ENCODE peak calls at places on chromosome 20, in eight cellular contexts. Z, A, H, U, B, G, E and Y are unnamed samples.

GRCh38 chr20:4151991-4152695 is 136.8 kb upstream of the RNF24 start:
- DNase-seq in Z (peak; percentile 75), A (no peak), H (no peak), U (no peak), B (no peak), G (no peak), E (no peak), Y (no peak)

GRCh38 chr20:31666258-31667042 is 28.7 kb downstream of the COX4I2 start:
- DNase-seq in Z (no peak), A (no peak), H (no peak), U (no peak), B (peak; percentile 68), G (no peak), E (peak; percentile 71), Y (no peak)

GRCh38 chr20:31278178-31278577 is 20.7 kb downstream of the DEFB115 start:
- DNase-seq in Z (no peak), A (no peak), H (no peak), U (no peak), B (no peak), G (no peak), E (no peak), Y (no peak)

GRCh38 chr20:50285376-50286173 is 94.9 kb downstream of the CEBPB start:
- DNase-seq in Z (peak; percentile 74), A (no peak), H (no peak), U (peak; percentile 70), B (no peak), G (no peak), E (peak; percentile 74), Y (no peak)

GRCh38 chr20:54680872-54681297 is 205.5 kb downstream of the DOK5 start:
- DNase-seq in Z (peak; percentile 38), A (peak; percentile 39), H (no peak), U (peak; percentile 19), B (no peak), G (no peak), E (no peak), Y (peak; percentile 85)

GRCh38 chr20:51562027-51562333 is 19.5 kb upstream of the NFATC2 start:
- DNase-seq in Z (no peak), A (no peak), H (no peak), U (no peak), B (no peak), G (no peak), E (no peak), Y (no peak)

GRCh38 chr20:37565134-37565811 is 37.6 kb upstream of the BLCAP start:
- DNase-seq in Z (no peak), A (no peak), H (peak; percentile 32), U (no peak), B (no peak), G (no peak), E (no peak), Y (no peak)

GRCh38 chr20:50196248-50196647 is 5.6 kb downstream of the CEBPB start:
- DNase-seq in Z (no peak), A (no peak), H (no peak), U (no peak), B (no peak), G (no peak), E (no peak), Y (no peak)

GRCh38 chr20:42846784-42847490 is 342.8 kb downstream of the PTPRT start:
- DNase-seq in Z (no peak), A (no peak), H (no peak), U (no peak), B (peak; percentile 4), G (no peak), E (no peak), Y (no peak)

GRCh38 chr20:56724246-56724757 is 95.2 kb downstream of the TFAP2C start:
- DNase-seq in Z (no peak), A (no peak), H (no peak), U (no peak), B (no peak), G (no peak), E (no peak), Y (no peak)

GRCh38 chr20:5642155-5642981 is 107.8 kb upstream of the SHLD1 start:
- DNase-seq in Z (no peak), A (no peak), H (no peak), U (no peak), B (no peak), G (no peak), E (no peak), Y (no peak)

GRCh38 chr20:57627972-57628650 is 7.9 kb upstream of the ZBP1 start:
- DNase-seq in Z (peak; percentile 40), A (no peak), H (no peak), U (no peak), B (no peak), G (peak; percentile 28), E (peak; percentile 63), Y (peak; percentile 21)

GRCh38 chr20:48892849-48893352 is 28.6 kb upstream of the ARFGEF2 start:
- DNase-seq in Z (no peak), A (no peak), H (no peak), U (no peak), B (no peak), G (no peak), E (no peak), Y (no peak)

GRCh38 chr20:41349266-41349665 is 8.6 kb downstream of the LPIN3 start:
- DNase-seq in Z (no peak), A (no peak), H (no peak), U (no peak), B (no peak), G (no peak), E (no peak), Y (no peak)

GRCh38 chr20:58374906-58375760 is 13.9 kb upstream of the VAPB start:
- DNase-seq in Z (peak; percentile 56), A (peak; percentile 16), H (no peak), U (no peak), B (no peak), G (no peak), E (no peak), Y (no peak)

GRCh38 chr20:38843346-38843745 is 37.8 kb downstream of the PPP1R16B start:
- DNase-seq in Z (no peak), A (no peak), H (no peak), U (no peak), B (no peak), G (no peak), E (no peak), Y (no peak)

GRCh38 chr20:32787168-32787567 is 25.0 kb downstream of the DNMT3B start:
- DNase-seq in Z (no peak), A (no peak), H (no peak), U (no peak), B (no peak), G (no peak), E (no peak), Y (no peak)

GRCh38 chr20:35618372-35619131 is 2.9 kb downstream of the SPAG4 start:
- DNase-seq in Z (peak; percentile 50), A (peak; percentile 24), H (peak; percentile 62), U (no peak), B (peak; percentile 9), G (no peak), E (peak; percentile 72), Y (no peak)

GRCh38 chr20:62926229-62927127 is at the start of gene DIDO1:
- DNase-seq in Z (peak; percentile 82), A (peak; percentile 86), H (peak; percentile 94), U (peak; percentile 97), B (peak; percentile 88), G (peak; percentile 86), E (peak; percentile 95), Y (peak; percentile 94)

GRCh38 chr20:23367770-23368169 is 5.8 kb downstream of the GZF1 start:
- DNase-seq in Z (peak; percentile 35), A (no peak), H (no peak), U (no peak), B (no peak), G (no peak), E (no peak), Y (no peak)

GRCh38 chr20:49385471-49385870 is 97.0 kb downstream of the KCNB1 start:
- DNase-seq in Z (peak; percentile 50), A (no peak), H (peak; percentile 30), U (no peak), B (no peak), G (no peak), E (no peak), Y (peak; percentile 36)

GRCh38 chr20:45813489-45813888 is 1.0 kb downstream of the UBE2C start:
- DNase-seq in Z (no peak), A (no peak), H (no peak), U (no peak), B (no peak), G (no peak), E (no peak), Y (no peak)

GRCh38 chr20:62694868-62695267 is 13.8 kb upstream of the NTSR1 start:
- DNase-seq in Z (no peak), A (no peak), H (peak; percentile 74), U (no peak), B (no peak), G (no peak), E (peak; percentile 21), Y (no peak)

GRCh38 chr20:575230-575629 is 31.6 kb upstream of the CSNK2A1 start:
- DNase-seq in Z (no peak), A (no peak), H (no peak), U (no peak), B (no peak), G (no peak), E (no peak), Y (no peak)

GRCh38 chr20:36432096-36432495 is 109.2 kb upstream of the MYL9 start:
- DNase-seq in Z (no peak), A (no peak), H (no peak), U (no peak), B (no peak), G (no peak), E (no peak), Y (no peak)

GRCh38 chr20:63094767-63095499 is 88.2 kb upstream of the BHLHE23 start:
- DNase-seq in Z (no peak), A (no peak), H (no peak), U (no peak), B (no peak), G (no peak), E (no peak), Y (no peak)

GRCh38 chr20:50224553-50225255 is 34.1 kb downstream of the CEBPB start:
- DNase-seq in Z (peak; percentile 88), A (no peak), H (no peak), U (no peak), B (no peak), G (no peak), E (peak; percentile 74), Y (no peak)

GRCh38 chr20:50368386-50368785 is 141.8 kb upstream of the PTPN1 start:
- DNase-seq in Z (no peak), A (no peak), H (no peak), U (no peak), B (no peak), G (no peak), E (no peak), Y (no peak)

GRCh38 chr20:63098195-63098810 is 91.5 kb upstream of the BHLHE23 start:
- DNase-seq in Z (no peak), A (no peak), H (no peak), U (no peak), B (no peak), G (no peak), E (no peak), Y (no peak)